ENCODE peak calls at places on chromosomes 12 and 14, in eight cellular contexts. F, X, L, K, O, I, H and B are unnamed samples.

GRCh38 chr14:101535232-101535631 is 26.1 kb upstream of the DIO3 start:
- DNase-seq in F (no peak), X (no peak), L (no peak), K (no peak), O (no peak), I (no peak), H (no peak), B (peak; percentile 27)

GRCh38 chr12:127822743-127823433 is 444.1 kb upstream of the TMEM132C start:
- DNase-seq in F (no peak), X (no peak), L (no peak), K (no peak), O (no peak), I (no peak), H (no peak), B (no peak)

GRCh38 chr12:10243803-10244520 is 31.3 kb downstream of the GABARAPL1 start:
- DNase-seq in F (no peak), X (no peak), L (peak; percentile 24), K (no peak), O (no peak), I (no peak), H (no peak), B (peak; percentile 11)

GRCh38 chr12:127270193-127270592 is 996.8 kb upstream of the TMEM132C start:
- DNase-seq in F (peak; percentile 24), X (no peak), L (peak; percentile 97), K (no peak), O (no peak), I (no peak), H (peak; percentile 73), B (peak; percentile 12)

GRCh38 chr14:48703728-48704467 is 882.3 kb downstream of the RPS29 start:
- DNase-seq in F (no peak), X (no peak), L (no peak), K (no peak), O (no peak), I (no peak), H (peak; percentile 5), B (no peak)

GRCh38 chr12:17588968-17589367 is 501.0 kb downstream of the RERGL start:
- DNase-seq in F (no peak), X (peak; percentile 24), L (peak; percentile 22), K (no peak), O (peak; percentile 80), I (no peak), H (no peak), B (no peak)

GRCh38 chr12:100986595-100987547 is 192.3 kb downstream of the ANO4 start:
- DNase-seq in F (no peak), X (peak; percentile 23), L (no peak), K (no peak), O (peak; percentile 54), I (no peak), H (peak; percentile 19), B (no peak)

GRCh38 chr12:40469736-40470135 is 222.5 kb upstream of the CNTN1 start:
- DNase-seq in F (no peak), X (no peak), L (no peak), K (no peak), O (no peak), I (no peak), H (no peak), B (no peak)

GRCh38 chr14:103130965-103131364 is 7.7 kb downstream of the TNFAIP2 start:
- DNase-seq in F (no peak), X (no peak), L (peak; percentile 55), K (no peak), O (no peak), I (no peak), H (peak; percentile 90), B (no peak)

GRCh38 chr12:20657496-20657895 is 37.6 kb upstream of the SLCO1C1 start:
- DNase-seq in F (no peak), X (no peak), L (no peak), K (no peak), O (no peak), I (no peak), H (no peak), B (no peak)

GRCh38 chr14:51581017-51581881 is 70.5 kb upstream of the FRMD6 start:
- DNase-seq in F (no peak), X (no peak), L (peak; percentile 83), K (no peak), O (no peak), I (no peak), H (peak; percentile 46), B (no peak)